ENCODE peak calls at places on chromosome 22, in seven cellular contexts. U, J, M, Q, Z, H and F are unnamed samples.
A peak's percentile ranks its signal among the peaks of the same experiment; 100 is the strongest.

GRCh38 chr22:47375621-47376321 is 613.3 kb downstream of the TBC1D22A start:
- DNase-seq in Z (no peak), H (no peak), Q (no peak), M (no peak), U (no peak), J (no peak), F (no peak)

GRCh38 chr22:37241351-37242142 is 2.5 kb downstream of the RAC2 start:
- DNase-seq in Q (no peak), Z (peak; percentile 16), J (peak; percentile 75), U (no peak), H (no peak), M (no peak), F (no peak)

GRCh38 chr22:48594016-48594756 is 1233.5 kb downstream of the BRD1 start:
- DNase-seq in H (no peak), M (no peak), Z (no peak), Q (no peak), J (no peak), U (no peak), F (no peak)

GRCh38 chr22:24553597-24554315 is 1.2 kb downstream of the GUCD1 start:
- DNase-seq in U (peak; percentile 19), J (no peak), H (no peak), Q (no peak), M (no peak), Z (peak; percentile 72), F (no peak)

GRCh38 chr22:19114984-19115552 is 7.1 kb downstream of the DGCR2 start:
- DNase-seq in H (no peak), J (peak; percentile 14), M (no peak), U (no peak), Q (no peak), Z (peak; percentile 12), F (no peak)

GRCh38 chr22:19756288-19757128 is 4.1 kb upstream of the TBX1 start:
- DNase-seq in Q (no peak), U (peak; percentile 34), J (peak; percentile 84), M (no peak), H (no peak), Z (no peak), F (peak; percentile 62)

GRCh38 chr22:39239561-39240423 is 5.0 kb downstream of the PDGFB start:
- DNase-seq in H (no peak), J (peak; percentile 39), Z (no peak), U (peak; percentile 78), Q (no peak), M (no peak), F (no peak)

GRCh38 chr22:34036936-34037335 is 116.7 kb upstream of the LARGE1 start:
- DNase-seq in J (no peak), H (no peak), Q (no peak), M (no peak), U (no peak), Z (no peak), F (no peak)

GRCh38 chr22:37154925-37155712 is 5.4 kb upstream of the IL2RB start:
- DNase-seq in M (no peak), J (no peak), U (no peak), H (no peak), Q (no peak), Z (no peak), F (no peak)

GRCh38 chr22:39177791-39178190 is 25.3 kb upstream of the CBX7 start:
- DNase-seq in J (no peak), U (no peak), H (no peak), Z (no peak), M (no peak), Q (no peak), F (no peak)

GRCh38 chr22:48277868-48278581 is 1515.6 kb downstream of the TBC1D22A start:
- DNase-seq in U (no peak), Z (no peak), H (no peak), Q (no peak), J (no peak), M (no peak), F (no peak)

GRCh38 chr22:45442120-45442519 is 28.6 kb downstream of the RIBC2 start:
- DNase-seq in M (no peak), J (no peak), U (no peak), Z (no peak), H (no peak), Q (no peak), F (no peak)